ENCODE peak calls at places on chromosomes 11 and 22, in ten cellular contexts. One of them, this sample, is unnamed.

GRCh38 chr22:35866646-35867045 is 149.0 kb downstream of the APOL5 start:
- DNase-seq in fibroblast of lung: peak
- DNase-seq in SK-N-SH: no peak
- DNase-seq in PC-3: no peak
- DNase-seq in H9: no peak
- DNase-seq in HCT116: no peak
- DNase-seq in mesendoderm: no peak
- DNase-seq in IMR-90: no peak
- DNase-seq in A549: no peak
- DNase-seq in mammary epithelial cell: no peak
- DNase-seq in this sample: no peak

GRCh38 chr11:76391039-76391438 is 9.9 kb downstream of the GVQW3 start:
- DNase-seq in H9: no peak
- DNase-seq in PC-3: no peak
- DNase-seq in HCT116: no peak
- DNase-seq in A549: no peak
- DNase-seq in SK-N-SH: no peak
- DNase-seq in fibroblast of lung: peak
- DNase-seq in mammary epithelial cell: no peak
- DNase-seq in mesendoderm: no peak
- DNase-seq in IMR-90: no peak
- DNase-seq in this sample: no peak

GRCh38 chr22:42379961-42380537 is 52.2 kb downstream of the NFAM1 start:
- DNase-seq in A549: no peak
- DNase-seq in HCT116: no peak
- DNase-seq in mesendoderm: no peak
- DNase-seq in PC-3: no peak
- DNase-seq in SK-N-SH: no peak
- DNase-seq in fibroblast of lung: no peak
- DNase-seq in IMR-90: no peak
- DNase-seq in mammary epithelial cell: no peak
- DNase-seq in H9: no peak
- DNase-seq in this sample: no peak

GRCh38 chr11:134418119-134418840 is 6.2 kb upstream of the B3GAT1 start:
- DNase-seq in H9: no peak
- DNase-seq in mammary epithelial cell: peak
- DNase-seq in fibroblast of lung: no peak
- DNase-seq in SK-N-SH: peak
- DNase-seq in mesendoderm: no peak
- DNase-seq in A549: no peak
- DNase-seq in HCT116: no peak
- DNase-seq in IMR-90: peak
- DNase-seq in PC-3: peak
- DNase-seq in this sample: peak

GRCh38 chr11:121394785-121395184 is 57.3 kb upstream of the SORL1 start:
- DNase-seq in mesendoderm: no peak
- DNase-seq in mammary epithelial cell: no peak
- DNase-seq in fibroblast of lung: no peak
- DNase-seq in IMR-90: no peak
- DNase-seq in SK-N-SH: no peak
- DNase-seq in HCT116: no peak
- DNase-seq in H9: no peak
- DNase-seq in PC-3: no peak
- DNase-seq in A549: no peak
- DNase-seq in this sample: no peak

GRCh38 chr11:40130427-40130826 is 1329.0 kb downstream of the LRRC4C start:
- DNase-seq in HCT116: no peak
- DNase-seq in mammary epithelial cell: no peak
- DNase-seq in fibroblast of lung: peak
- DNase-seq in PC-3: peak
- DNase-seq in A549: no peak
- DNase-seq in SK-N-SH: peak
- DNase-seq in mesendoderm: peak
- DNase-seq in H9: peak
- DNase-seq in IMR-90: no peak
- DNase-seq in this sample: no peak

GRCh38 chr11:48024635-48025071 is 44.3 kb downstream of the PTPRJ start:
- DNase-seq in PC-3: no peak
- DNase-seq in A549: no peak
- DNase-seq in H9: no peak
- DNase-seq in fibroblast of lung: no peak
- DNase-seq in SK-N-SH: no peak
- DNase-seq in mammary epithelial cell: no peak
- DNase-seq in mesendoderm: no peak
- DNase-seq in HCT116: no peak
- DNase-seq in IMR-90: no peak
- DNase-seq in this sample: no peak

GRCh38 chr11:26651916-26652315 is 69.9 kb downstream of the SLC5A12 start:
- DNase-seq in PC-3: no peak
- DNase-seq in A549: no peak
- DNase-seq in SK-N-SH: no peak
- DNase-seq in H9: no peak
- DNase-seq in mesendoderm: no peak
- DNase-seq in HCT116: no peak
- DNase-seq in mammary epithelial cell: no peak
- DNase-seq in IMR-90: no peak
- DNase-seq in fibroblast of lung: peak
- DNase-seq in this sample: no peak

GRCh38 chr22:20944042-20944441 is 23.0 kb upstream of the AIFM3 start:
- DNase-seq in mammary epithelial cell: no peak
- DNase-seq in IMR-90: no peak
- DNase-seq in A549: no peak
- DNase-seq in fibroblast of lung: no peak
- DNase-seq in HCT116: no peak
- DNase-seq in SK-N-SH: no peak
- DNase-seq in mesendoderm: no peak
- DNase-seq in H9: no peak
- DNase-seq in PC-3: no peak
- DNase-seq in this sample: peak

GRCh38 chr11:94997437-94997836 is 23.9 kb downstream of the KDM4D start:
- DNase-seq in fibroblast of lung: no peak
- DNase-seq in SK-N-SH: no peak
- DNase-seq in H9: no peak
- DNase-seq in IMR-90: no peak
- DNase-seq in PC-3: peak
- DNase-seq in mesendoderm: peak
- DNase-seq in mammary epithelial cell: no peak
- DNase-seq in A549: no peak
- DNase-seq in HCT116: no peak
- DNase-seq in this sample: no peak

GRCh38 chr11:69374110-69374981 is 80.4 kb downstream of the MYEOV start:
- DNase-seq in IMR-90: no peak
- DNase-seq in mammary epithelial cell: no peak
- DNase-seq in fibroblast of lung: no peak
- DNase-seq in PC-3: no peak
- DNase-seq in A549: no peak
- DNase-seq in mesendoderm: no peak
- DNase-seq in SK-N-SH: peak
- DNase-seq in HCT116: no peak
- DNase-seq in H9: peak
- DNase-seq in this sample: no peak

GRCh38 chr11:63574856-63575602 is 11.8 kb upstream of the PLAAT2 start:
- DNase-seq in mammary epithelial cell: no peak
- DNase-seq in SK-N-SH: no peak
- DNase-seq in H9: peak
- DNase-seq in fibroblast of lung: peak
- DNase-seq in mesendoderm: no peak
- DNase-seq in PC-3: no peak
- DNase-seq in IMR-90: peak
- DNase-seq in HCT116: no peak
- DNase-seq in A549: no peak
- DNase-seq in this sample: peak
- H3K4me2 ChIP-seq in mammary epithelial cell: peak
- H3K4me2 ChIP-seq in SK-N-SH: no peak
- H3K4me2 ChIP-seq in H9: no peak
- H3K4me2 ChIP-seq in fibroblast of lung: peak
- H3K4me2 ChIP-seq in mesendoderm: no peak
- H3K4me2 ChIP-seq in PC-3: no peak
- H3K4me2 ChIP-seq in IMR-90: peak
- H3K4me2 ChIP-seq in HCT116: no peak
- H3K4me2 ChIP-seq in A549: peak
- H3K4me2 ChIP-seq in this sample: no peak

GRCh38 chr11:126083829-126084607 is 21.4 kb upstream of the CDON start:
- DNase-seq in A549: no peak
- DNase-seq in mammary epithelial cell: no peak
- DNase-seq in IMR-90: no peak
- DNase-seq in HCT116: no peak
- DNase-seq in H9: no peak
- DNase-seq in mesendoderm: no peak
- DNase-seq in SK-N-SH: peak
- DNase-seq in PC-3: no peak
- DNase-seq in fibroblast of lung: no peak
- DNase-seq in this sample: no peak

GRCh38 chr11:126086248-126086647 is 23.6 kb upstream of the CDON start:
- DNase-seq in IMR-90: no peak
- DNase-seq in fibroblast of lung: no peak
- DNase-seq in HCT116: no peak
- DNase-seq in H9: no peak
- DNase-seq in PC-3: no peak
- DNase-seq in mammary epithelial cell: peak
- DNase-seq in mesendoderm: no peak
- DNase-seq in A549: no peak
- DNase-seq in SK-N-SH: no peak
- DNase-seq in this sample: no peak

GRCh38 chr11:126081915-126082250 is 19.2 kb upstream of the CDON start:
- DNase-seq in H9: no peak
- DNase-seq in A549: no peak
- DNase-seq in HCT116: no peak
- DNase-seq in fibroblast of lung: no peak
- DNase-seq in mammary epithelial cell: no peak
- DNase-seq in IMR-90: no peak
- DNase-seq in SK-N-SH: no peak
- DNase-seq in PC-3: no peak
- DNase-seq in mesendoderm: no peak
- DNase-seq in this sample: no peak

GRCh38 chr11:126082251-126083109 is 19.8 kb upstream of the CDON start:
- DNase-seq in SK-N-SH: no peak
- DNase-seq in A549: no peak
- DNase-seq in mammary epithelial cell: no peak
- DNase-seq in IMR-90: no peak
- DNase-seq in HCT116: no peak
- DNase-seq in PC-3: no peak
- DNase-seq in mesendoderm: no peak
- DNase-seq in fibroblast of lung: no peak
- DNase-seq in H9: peak
- DNase-seq in this sample: no peak

DNA sequence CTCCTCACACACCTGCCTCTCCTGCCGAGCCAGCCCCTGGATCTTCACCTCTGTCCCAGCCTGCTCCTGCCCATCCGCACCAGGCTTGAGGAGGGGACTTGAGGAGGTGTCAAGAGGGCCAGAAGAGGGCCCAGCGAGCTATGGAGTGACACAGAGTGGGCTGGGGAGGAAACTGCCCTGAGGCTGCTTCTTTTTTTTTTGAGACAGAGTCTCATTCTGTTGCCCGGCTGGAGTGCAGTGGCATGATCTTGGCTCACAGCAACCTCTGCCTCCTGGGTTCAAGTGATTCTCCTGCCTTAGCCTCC is 21.9 kb upstream of the CDON start:
- DNase-seq in IMR-90: no peak
- DNase-seq in mammary epithelial cell: no peak
- DNase-seq in A549: no peak
- DNase-seq in HCT116: no peak
- DNase-seq in fibroblast of lung: no peak
- DNase-seq in PC-3: no peak
- DNase-seq in SK-N-SH: no peak
- DNase-seq in mesendoderm: no peak
- DNase-seq in H9: no peak
- DNase-seq in this sample: no peak
- H3K4me2 ChIP-seq in IMR-90: no peak
- H3K4me2 ChIP-seq in mammary epithelial cell: no peak
- H3K4me2 ChIP-seq in A549: no peak
- H3K4me2 ChIP-seq in HCT116: no peak
- H3K4me2 ChIP-seq in fibroblast of lung: no peak
- H3K4me2 ChIP-seq in PC-3: no peak
- H3K4me2 ChIP-seq in SK-N-SH: no peak
- H3K4me2 ChIP-seq in mesendoderm: no peak
- H3K4me2 ChIP-seq in H9: no peak
- H3K4me2 ChIP-seq in this sample: no peak

DNA sequence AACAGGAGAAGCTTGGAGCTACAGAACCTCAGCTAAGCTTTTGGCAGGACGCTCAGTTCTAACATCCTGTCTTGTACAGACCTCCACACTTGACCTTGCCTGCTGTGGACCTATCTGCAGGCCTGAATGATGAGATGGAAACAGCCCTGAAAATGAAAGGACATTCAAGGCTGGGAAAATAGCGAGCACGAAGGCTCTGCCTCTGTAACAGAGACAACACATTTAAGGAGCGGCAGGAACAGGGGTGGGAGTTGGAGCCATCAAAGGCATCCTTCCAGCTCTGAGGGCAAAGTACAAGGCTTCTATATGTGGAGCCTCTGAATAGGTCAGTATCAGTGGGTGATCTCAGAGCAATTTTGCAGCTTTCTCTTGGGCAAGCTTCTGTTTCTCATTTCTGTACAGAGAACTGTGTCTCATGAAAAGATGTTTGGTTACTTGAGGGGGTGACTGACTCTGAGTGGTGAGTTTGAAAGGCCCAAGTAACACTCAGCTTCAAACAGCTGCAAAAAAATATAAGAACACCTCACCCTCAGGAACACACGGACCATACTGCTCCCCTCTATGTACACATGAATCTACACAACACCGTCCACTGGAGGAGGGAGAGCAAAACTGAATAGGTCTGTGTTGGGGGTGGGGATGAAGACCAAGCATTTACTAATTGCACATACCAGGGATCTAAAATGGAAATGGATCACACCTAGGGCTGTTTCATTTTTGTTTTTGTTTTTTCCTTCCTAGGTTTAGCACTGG is 101.6 kb downstream of the CCDC81 start:
- DNase-seq in SK-N-SH: no peak
- DNase-seq in mesendoderm: no peak
- DNase-seq in H9: no peak
- DNase-seq in mammary epithelial cell: no peak
- DNase-seq in A549: no peak
- DNase-seq in IMR-90: peak
- DNase-seq in PC-3: no peak
- DNase-seq in HCT116: no peak
- DNase-seq in fibroblast of lung: no peak
- DNase-seq in this sample: no peak
- H3K4me2 ChIP-seq in SK-N-SH: no peak
- H3K4me2 ChIP-seq in mesendoderm: no peak
- H3K4me2 ChIP-seq in H9: no peak
- H3K4me2 ChIP-seq in mammary epithelial cell: no peak
- H3K4me2 ChIP-seq in A549: peak
- H3K4me2 ChIP-seq in IMR-90: peak
- H3K4me2 ChIP-seq in PC-3: no peak
- H3K4me2 ChIP-seq in HCT116: no peak
- H3K4me2 ChIP-seq in fibroblast of lung: peak
- H3K4me2 ChIP-seq in this sample: no peak

GRCh38 chr11:73229321-73230275 is 11.5 kb downstream of the P2RY2 start:
- DNase-seq in PC-3: no peak
- DNase-seq in mesendoderm: no peak
- DNase-seq in SK-N-SH: peak
- DNase-seq in fibroblast of lung: no peak
- DNase-seq in mammary epithelial cell: no peak
- DNase-seq in A549: no peak
- DNase-seq in HCT116: no peak
- DNase-seq in IMR-90: no peak
- DNase-seq in H9: peak
- DNase-seq in this sample: no peak
- H3K4me2 ChIP-seq in PC-3: no peak
- H3K4me2 ChIP-seq in mesendoderm: no peak
- H3K4me2 ChIP-seq in SK-N-SH: no peak
- H3K4me2 ChIP-seq in fibroblast of lung: no peak
- H3K4me2 ChIP-seq in mammary epithelial cell: no peak
- H3K4me2 ChIP-seq in A549: no peak
- H3K4me2 ChIP-seq in HCT116: peak
- H3K4me2 ChIP-seq in IMR-90: no peak
- H3K4me2 ChIP-seq in H9: no peak
- H3K4me2 ChIP-seq in this sample: no peak